ENCODE peak calls at places on chromosome 5, in four cellular contexts. F is mesendoderm, K is IMR-90, U is H9. V is an unnamed sample.

GRCh38 chr5:56615750-56616149 is 199.6 kb upstream of the MAP3K1 start:
- DNase-seq in F (no peak), K (peak), U (no peak), V (no peak)

GRCh38 chr5:92907914-92908606 is 673.0 kb downstream of the NR2F1-AS1 start:
- DNase-seq in F (no peak), K (peak), U (no peak), V (no peak)

GRCh38 chr5:66807743-66808142 is 211.6 kb downstream of the MAST4 start:
- DNase-seq in F (peak), K (peak), U (no peak), V (no peak)

GRCh38 chr5:6592611-6593010 is 40.2 kb downstream of the NSUN2 start:
- DNase-seq in F (no peak), K (peak), U (no peak), V (no peak)

GRCh38 chr5:31196309-31196708 is 2.8 kb downstream of the CDH6 start:
- DNase-seq in F (peak), K (peak), U (no peak), V (no peak)

GRCh38 chr5:162128117-162128516 is 60.5 kb downstream of the GABRG2 start:
- DNase-seq in F (peak), K (no peak), U (peak), V (peak)

GRCh38 chr5:138459311-138459710 is 6.0 kb upstream of the EGR1 start:
- DNase-seq in F (no peak), K (no peak), U (no peak), V (no peak)

GRCh38 chr5:142568271-142568995 is 117.5 kb downstream of the FGF1 start:
- DNase-seq in F (no peak), K (peak), U (no peak), V (no peak)

GRCh38 chr5:108953940-108954339 is 206.2 kb downstream of the FER start:
- DNase-seq in F (peak), K (no peak), U (no peak), V (no peak)

GRCh38 chr5:76674330-76675066 is 41.4 kb upstream of the F2R start:
- DNase-seq in F (no peak), K (no peak), U (no peak), V (no peak)

GRCh38 chr5:159099049-159099760 is 511 bp downstream of the EBF1 start:
- DNase-seq in F (peak), K (peak), U (peak), V (no peak)

GRCh38 chr5:200985-201384 is 9.7 kb downstream of the LRRC14B start:
- DNase-seq in F (no peak), K (no peak), U (no peak), V (no peak)

GRCh38 chr5:20368581-20368980 is 380.6 kb upstream of the CDH18 start:
- DNase-seq in F (no peak), K (no peak), U (no peak), V (no peak)

GRCh38 chr5:91670565-91670964 is 287.4 kb upstream of the ARRDC3 start:
- DNase-seq in F (peak), K (no peak), U (peak), V (peak)

GRCh38 chr5:61334224-61335196 is 2.5 kb downstream of the ZSWIM6 start:
- DNase-seq in F (peak), K (peak), U (no peak), V (no peak)

GRCh38 chr5:606061-606460 is 6.1 kb upstream of the CEP72 start:
- DNase-seq in F (no peak), K (no peak), U (no peak), V (no peak)

GRCh38 chr5:152072076-152072475 is 147.4 kb upstream of the GLRA1 start:
- DNase-seq in F (peak), K (no peak), U (no peak), V (no peak)

GRCh38 chr5:104967806-104968205 is 1405.2 kb upstream of the NUDT12 start:
- DNase-seq in F (no peak), K (no peak), U (no peak), V (no peak)

GRCh38 chr5:41334221-41334620 is 120.9 kb upstream of the C6 start:
- DNase-seq in F (no peak), K (no peak), U (no peak), V (no peak)

GRCh38 chr5:76419597-76419996 is 16.5 kb downstream of the IQGAP2 start:
- DNase-seq in F (no peak), K (no peak), U (no peak), V (no peak)

GRCh38 chr5:168472329-168472728 is 13.9 kb upstream of the RARS1 start:
- DNase-seq in F (peak), K (peak), U (no peak), V (no peak)
- H3K23ac ChIP-seq in F (no peak), K (peak), U (no peak), V (no peak)

DNA sequence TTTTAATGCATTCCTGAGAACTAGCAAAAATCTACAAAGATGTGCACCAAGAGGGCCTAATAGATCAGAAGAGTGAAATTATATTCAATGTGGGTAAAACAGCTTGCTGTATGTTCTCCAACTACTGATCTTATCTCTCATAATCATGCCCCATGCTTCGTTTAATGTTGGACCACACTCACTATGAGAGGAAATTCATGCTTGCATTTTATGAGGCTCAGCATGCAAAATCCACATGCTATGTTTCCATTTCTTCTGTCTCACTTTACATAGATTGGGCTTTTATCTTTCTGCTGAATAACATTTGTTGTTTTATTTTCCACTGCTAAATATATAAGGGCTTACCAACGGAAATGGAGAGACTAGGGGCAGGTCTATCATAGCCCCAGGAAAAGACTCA is 474.2 kb downstream of the EFNA5 start:
- DNase-seq in F (no peak), K (no peak), U (no peak), V (no peak)
- H4K5ac ChIP-seq in F (no peak), K (no peak), U (no peak), V (no peak)

DNA sequence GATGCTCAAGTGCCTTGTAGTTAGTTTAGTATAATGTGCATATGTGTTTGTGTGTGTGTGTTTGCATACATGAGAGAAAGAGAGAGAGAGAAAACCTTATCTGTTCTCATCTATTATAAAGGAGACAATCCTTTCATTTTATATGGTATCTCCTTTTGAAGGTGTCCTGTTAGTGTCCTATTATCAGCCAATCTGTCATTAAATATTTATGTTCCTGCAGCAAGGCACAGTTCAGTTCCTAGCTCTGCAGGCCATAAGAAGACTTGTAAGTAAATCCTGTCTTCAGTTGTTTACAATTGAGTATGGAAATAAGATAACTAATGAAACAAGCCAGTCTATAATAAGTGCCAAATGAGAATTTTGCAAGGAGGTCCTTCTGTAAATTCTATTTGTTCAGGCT is 18.0 kb downstream of the MAP1B start:
- DNase-seq in F (no peak), K (no peak), U (no peak), V (no peak)
- H3K23ac ChIP-seq in F (no peak), K (peak), U (no peak), V (no peak)

GRCh38 chr5:133665571-133665970 is 53.2 kb upstream of the FSTL4 start:
- DNase-seq in F (no peak), K (no peak), U (no peak), V (no peak)

GRCh38 chr5:133669472-133669871 is 57.1 kb upstream of the FSTL4 start:
- DNase-seq in F (no peak), K (no peak), U (no peak), V (no peak)

GRCh38 chr5:133667217-133667616 is 54.9 kb upstream of the FSTL4 start:
- DNase-seq in F (no peak), K (no peak), U (no peak), V (no peak)

GRCh38 chr5:133670336-133670735 is 58.0 kb upstream of the FSTL4 start:
- DNase-seq in F (no peak), K (no peak), U (no peak), V (peak)

DNA sequence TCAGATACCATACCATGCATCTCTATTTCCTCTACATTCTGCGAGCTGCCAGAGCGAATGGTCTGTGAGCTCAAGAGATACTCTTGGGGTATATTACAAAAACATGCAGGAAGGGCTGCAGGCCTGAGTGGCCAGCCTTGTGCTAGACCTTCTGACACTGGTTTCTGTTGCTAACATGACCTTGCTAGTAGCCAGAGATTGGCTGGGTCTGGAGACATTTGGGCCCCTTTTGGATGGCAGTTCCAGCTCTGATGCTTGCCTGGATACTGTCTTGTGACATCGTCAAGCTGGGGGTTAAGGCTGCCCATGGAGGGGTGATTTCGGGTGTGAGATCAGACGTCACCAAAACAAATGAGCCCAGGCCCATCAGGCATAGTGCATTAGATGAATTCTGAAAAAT is 56.1 kb upstream of the FSTL4 start:
- DNase-seq in F (no peak), K (no peak), U (no peak), V (peak)
- H4K5ac ChIP-seq in F (no peak), K (no peak), U (no peak), V (no peak)

GRCh38 chr5:10486511-10487344 is 45.0 kb downstream of the ROPN1L start:
- DNase-seq in F (no peak), K (no peak), U (peak), V (no peak)
- H3K23ac ChIP-seq in F (peak), K (no peak), U (no peak), V (no peak)

DNA sequence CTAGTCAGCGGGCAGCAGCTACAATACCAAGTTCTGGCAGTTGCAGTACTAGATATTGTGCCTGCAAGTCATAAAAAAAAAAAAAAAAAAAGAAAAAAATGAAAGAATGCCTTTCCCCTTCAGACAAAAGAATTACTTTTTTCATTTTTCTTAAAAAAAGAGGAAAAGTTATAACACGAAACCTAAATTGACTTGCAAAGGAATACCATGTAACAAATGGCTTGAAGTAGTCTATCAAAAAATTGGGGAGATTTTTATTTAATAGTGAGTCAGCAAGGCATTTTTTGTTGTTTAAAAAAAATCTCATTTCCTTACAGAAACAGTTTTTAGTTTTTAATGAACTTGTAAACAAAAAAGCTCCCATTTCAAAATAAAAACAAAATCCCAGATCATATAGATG is 55.6 kb downstream of the CSNK1A1 start:
- DNase-seq in F (no peak), K (no peak), U (no peak), V (no peak)
- H4K5ac ChIP-seq in F (no peak), K (no peak), U (no peak), V (no peak)

DNA sequence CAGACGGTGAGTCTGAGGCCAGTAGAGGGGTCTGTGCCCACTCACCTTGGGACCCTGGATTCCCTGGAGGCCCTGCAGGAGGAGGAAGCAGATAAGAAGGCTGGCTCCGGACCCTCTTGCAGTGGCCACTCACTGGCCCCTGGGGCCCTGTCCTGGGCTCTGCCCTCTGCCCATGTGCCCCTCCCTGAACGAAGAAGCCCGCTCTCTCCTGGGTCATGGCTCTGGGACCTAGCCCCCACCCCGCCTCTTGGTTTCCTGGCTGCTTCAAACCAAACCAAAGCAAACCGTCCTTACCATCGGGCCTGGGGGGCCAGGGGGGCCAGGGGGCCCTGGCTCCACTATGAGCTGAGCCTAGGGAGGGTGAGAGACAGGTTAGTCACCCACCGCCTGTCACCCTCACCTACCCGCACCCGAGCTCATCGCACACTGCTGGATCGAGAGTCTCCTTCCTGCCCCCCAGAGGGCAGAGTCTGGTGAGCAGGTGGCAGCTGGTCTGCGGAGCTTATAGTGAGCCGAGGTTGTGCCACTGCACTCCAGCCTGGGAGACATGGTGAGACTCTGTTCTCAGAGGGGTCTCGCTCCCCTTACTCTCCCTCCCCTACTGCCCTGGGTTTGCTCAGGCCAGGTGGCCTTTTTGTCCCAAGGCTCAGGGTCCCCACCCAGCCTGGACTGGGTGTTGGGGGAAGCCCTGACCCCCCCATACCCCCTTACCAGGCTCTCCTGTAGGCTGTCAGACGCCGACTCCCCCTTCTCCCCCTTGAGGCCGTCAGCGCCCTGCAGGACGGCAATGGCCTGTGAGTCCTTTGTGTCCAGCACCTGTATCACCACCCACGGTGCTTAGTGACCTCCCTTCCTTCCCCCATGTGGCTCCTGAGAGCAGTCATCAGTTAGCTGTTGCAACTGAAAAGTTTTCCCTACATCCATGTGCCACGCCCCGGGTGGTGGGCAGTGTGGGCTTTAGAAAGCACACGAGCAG is 15.2 kb upstream of the PHYKPL start:
- DNase-seq in F (no peak), K (no peak), U (no peak), V (no peak)
- H3K23ac ChIP-seq in F (no peak), K (no peak), U (no peak), V (no peak)

GRCh38 chr5:74306845-74307244 is 333.7 kb downstream of the ENC1 start:
- DNase-seq in F (no peak), K (no peak), U (no peak), V (no peak)
- H4K5ac ChIP-seq in F (no peak), K (no peak), U (no peak), V (no peak)

V was measured in H1.